ENCODE peak calls at places on chromosomes 11 and 22, in seven cellular contexts. A, N, V, F, E, O and I are unnamed samples.

GRCh38 chr11:111429066-111429506 is 50.0 kb upstream of the POU2AF1 start:
- DNase-seq in E (peak), N (peak), F (peak), A (peak), O (no peak), V (peak), I (peak)

GRCh38 chr11:123197711-123198110 is 2.7 kb upstream of the CLMP start:
- DNase-seq in N (peak), E (peak), O (no peak), F (no peak), A (no peak), V (peak), I (peak)

GRCh38 chr11:69003301-69003865 is 9.7 kb downstream of the MRGPRF start:
- DNase-seq in A (no peak), F (peak), N (no peak), E (no peak), V (no peak), O (no peak), I (no peak)

GRCh38 chr11:107050126-107050525 is 31.9 kb upstream of the GUCY1A2 start:
- DNase-seq in E (no peak), O (no peak), N (no peak), F (no peak), V (no peak), A (no peak), I (no peak)

GRCh38 chr22:11253000-11253511 is 4274.9 kb upstream of the OR11H1 start:
- DNase-seq in V (no peak), F (peak), N (no peak), A (no peak), E (no peak), O (no peak), I (peak)

GRCh38 chr11:75588067-75588481 is 26.0 kb downstream of the SERPINH1 start:
- DNase-seq in N (no peak), O (no peak), F (no peak), A (no peak), V (no peak), E (no peak), I (no peak)

GRCh38 chr22:19517919-19518567 is 6.2 kb downstream of the CLDN5 start:
- DNase-seq in A (no peak), F (no peak), N (no peak), E (no peak), V (no peak), O (no peak), I (no peak)

GRCh38 chr22:24059121-24059520 is 48.0 kb downstream of the CABIN1 start:
- DNase-seq in V (no peak), E (peak), F (no peak), A (no peak), N (peak), O (no peak), I (peak)

GRCh38 chr11:86438685-86439084 is 64.0 kb downstream of the CCDC81 start:
- DNase-seq in E (peak), N (peak), V (peak), A (no peak), F (no peak), O (no peak), I (no peak)

GRCh38 chr11:116379185-116379828 is 393.5 kb downstream of the BUD13 start:
- DNase-seq in O (no peak), A (peak), F (peak), V (peak), N (peak), E (peak), I (peak)

GRCh38 chr22:28450109-28450508 is 229.5 kb downstream of the TTC28 start:
- DNase-seq in F (no peak), V (no peak), A (no peak), N (peak), E (no peak), O (no peak), I (no peak)

GRCh38 chr11:86370922-86371614 is 3.6 kb upstream of the CCDC81 start:
- DNase-seq in V (peak), O (no peak), E (no peak), F (no peak), N (peak), A (no peak), I (peak)

GRCh38 chr11:2825886-2826678 is 59.5 kb downstream of the CDKN1C start:
- DNase-seq in N (peak), A (peak), F (no peak), E (peak), O (peak), V (peak), I (peak)

GRCh38 chr11:72609045-72609444 is 65.2 kb downstream of the PDE2A start:
- DNase-seq in F (no peak), V (peak), N (peak), O (no peak), E (peak), A (no peak), I (peak)

GRCh38 chr22:38881464-38881871 is 9.5 kb upstream of the CBX6 start:
- DNase-seq in V (no peak), F (no peak), N (peak), A (no peak), E (no peak), O (no peak), I (no peak)

GRCh38 chr11:3163241-3163981 is 1.7 kb downstream of the OSBPL5 start:
- DNase-seq in A (no peak), O (no peak), V (peak), F (no peak), N (no peak), E (no peak), I (peak)

GRCh38 chr22:39515266-39516050 is 4.9 kb upstream of the ATF4 start:
- DNase-seq in E (no peak), A (no peak), F (no peak), O (no peak), V (no peak), N (no peak), I (peak)

GRCh38 chr22:49688516-49689254 is 139.0 kb downstream of the BRD1 start:
- DNase-seq in A (no peak), E (no peak), F (peak), O (no peak), V (no peak), N (no peak), I (no peak)

GRCh38 chr11:17930544-17931144 is 82.2 kb downstream of the SERGEF start:
- DNase-seq in N (no peak), V (peak), A (no peak), E (no peak), F (no peak), O (no peak), I (no peak)

GRCh38 chr11:17272823-17273222 is 3.7 kb upstream of the NUCB2 start:
- DNase-seq in O (no peak), E (no peak), V (no peak), F (no peak), N (no peak), A (no peak), I (no peak)

GRCh38 chr11:102837646-102838045 is 5.8 kb downstream of the MMP3 start:
- DNase-seq in F (no peak), N (no peak), E (no peak), V (no peak), A (no peak), O (no peak), I (no peak)

GRCh38 chr11:111186308-111186967 is 59.1 kb upstream of the POU2AF2 start:
- DNase-seq in F (no peak), E (no peak), A (no peak), O (no peak), V (no peak), N (peak), I (no peak)

GRCh38 chr22:36546092-36546804 is 17.3 kb upstream of the EIF3D start:
- DNase-seq in N (peak), E (peak), F (peak), A (peak), V (peak), O (peak), I (peak)

GRCh38 chr11:2586091-2586792 is 113.6 kb downstream of the KCNQ1OT1 start:
- DNase-seq in V (no peak), N (no peak), F (peak), A (no peak), O (no peak), E (no peak), I (no peak)

GRCh38 chr22:37427711-37428635 is 694 bp upstream of the ELFN2 start:
- DNase-seq in V (no peak), E (no peak), N (no peak), F (no peak), O (no peak), A (no peak), I (no peak)

GRCh38 chr22:41096391-41096790 is 4.0 kb downstream of the EP300 start:
- DNase-seq in F (no peak), N (no peak), V (no peak), A (no peak), O (no peak), E (no peak), I (no peak)

GRCh38 chr11:1701041-1701807 is 4.2 kb downstream of the KRTAP5-6 start:
- DNase-seq in V (no peak), N (no peak), F (no peak), A (peak), O (no peak), E (no peak), I (no peak)

GRCh38 chr11:66598993-66599392 is 6.0 kb downstream of the CCS start:
- DNase-seq in O (no peak), A (no peak), E (no peak), V (no peak), F (no peak), N (no peak), I (no peak)

GRCh38 chr11:73143126-73143838 is 1.2 kb upstream of the FCHSD2 start:
- DNase-seq in N (peak), A (no peak), E (peak), V (no peak), F (no peak), O (no peak), I (no peak)

GRCh38 chr22:41917906-41918791 is 3.3 kb upstream of the SHISA8 start:
- DNase-seq in E (peak), A (no peak), O (no peak), V (no peak), F (no peak), N (peak), I (peak)

GRCh38 chr11:127003260-127003981 is 2.9 kb upstream of the KIRREL3 start:
- DNase-seq in A (peak), E (peak), O (no peak), V (peak), F (peak), N (peak), I (peak)

GRCh38 chr11:129281471-129282268 is 89.5 kb upstream of the ARHGAP32 start:
- DNase-seq in O (no peak), E (no peak), N (no peak), V (no peak), F (no peak), A (no peak), I (no peak)

GRCh38 chr11:120208777-120209176 is 2.1 kb upstream of the OAF start:
- DNase-seq in A (no peak), O (no peak), V (no peak), E (peak), F (no peak), N (peak), I (peak)

GRCh38 chr11:44872556-44872955 is 78.1 kb downstream of the TP53I11 start:
- DNase-seq in O (no peak), N (no peak), E (no peak), A (no peak), F (no peak), V (no peak), I (no peak)

GRCh38 chr22:22893891-22894739 is 6.5 kb downstream of the IGLL5 start:
- DNase-seq in E (no peak), O (no peak), A (no peak), N (no peak), F (no peak), V (no peak), I (no peak)

GRCh38 chr11:117582491-117582890 is 214.5 kb downstream of the DSCAML1 start:
- DNase-seq in N (no peak), E (no peak), A (no peak), O (no peak), V (no peak), F (no peak), I (no peak)

GRCh38 chr11:9057032-9057431 is 34.4 kb downstream of the SCUBE2 start:
- DNase-seq in N (peak), A (no peak), F (no peak), O (no peak), V (no peak), E (no peak), I (no peak)

GRCh38 chr11:9057888-9058287 is 33.5 kb downstream of the SCUBE2 start:
- DNase-seq in A (no peak), V (no peak), E (no peak), N (no peak), F (peak), O (no peak), I (no peak)

GRCh38 chr11:9052316-9052715 is 39.1 kb downstream of the SCUBE2 start:
- DNase-seq in N (no peak), F (no peak), V (no peak), A (no peak), E (no peak), O (no peak), I (no peak)

GRCh38 chr11:9056467-9056866 is 34.9 kb downstream of the SCUBE2 start:
- DNase-seq in F (no peak), V (no peak), E (no peak), O (no peak), A (no peak), N (no peak), I (no peak)

GRCh38 chr11:9053631-9054030 is 37.8 kb downstream of the SCUBE2 start:
- DNase-seq in V (no peak), N (peak), A (no peak), E (peak), F (no peak), O (no peak), I (no peak)
- H4K8ac ChIP-seq in V (no peak), N (peak), A (no peak), E (peak), F (no peak), O (no peak), I (no peak)

DNA sequence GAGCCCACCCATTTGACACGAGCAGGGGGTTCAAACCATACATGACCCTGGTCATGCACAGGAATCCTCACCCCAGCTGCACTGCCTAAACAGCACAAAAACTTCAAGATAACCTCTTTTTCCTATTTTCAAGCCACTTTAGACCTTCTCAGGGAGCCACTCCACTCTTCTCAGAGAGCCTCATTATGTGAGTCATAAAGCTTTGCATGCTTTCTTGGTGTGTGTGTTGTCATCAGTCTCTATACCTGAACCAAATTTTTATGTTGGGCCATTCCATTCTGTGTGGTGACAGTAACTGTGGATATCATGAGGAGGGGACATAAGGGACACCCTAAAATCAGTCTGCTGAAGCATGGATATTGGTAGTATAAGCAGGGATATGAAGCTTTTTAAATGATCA is 769.5 kb upstream of the API5 start:
- DNase-seq in N (no peak), E (no peak), V (no peak), O (no peak), F (no peak), A (no peak), I (no peak)
- H4K8ac ChIP-seq in N (no peak), E (no peak), V (peak), O (no peak), F (no peak), A (no peak), I (no peak)

GRCh38 chr11:125070699-125071254 is 7.7 kb downstream of the SLC37A2 start:
- DNase-seq in V (no peak), N (peak), O (no peak), F (no peak), E (peak), A (no peak), I (peak)

GRCh38 chr11:125071408-125071807 is 8.3 kb downstream of the SLC37A2 start:
- DNase-seq in A (no peak), F (peak), O (no peak), E (no peak), N (no peak), V (no peak), I (no peak)

GRCh38 chr11:125069008-125069407 is 5.9 kb downstream of the SLC37A2 start:
- DNase-seq in E (no peak), F (no peak), A (no peak), N (peak), O (no peak), V (no peak), I (no peak)

GRCh38 chr11:125071831-125072209 is 8.7 kb downstream of the SLC37A2 start:
- DNase-seq in N (no peak), V (no peak), E (no peak), A (no peak), O (no peak), F (no peak), I (no peak)

GRCh38 chr11:125069796-125070195 is 6.7 kb downstream of the SLC37A2 start:
- DNase-seq in A (no peak), V (no peak), F (peak), N (peak), E (no peak), O (no peak), I (no peak)
- H4K8ac ChIP-seq in A (no peak), V (no peak), F (no peak), N (peak), E (peak), O (no peak), I (no peak)

GRCh38 chr11:64544616-64545296 is 46.3 kb upstream of the SLC22A12 start:
- DNase-seq in E (no peak), N (no peak), A (no peak), F (no peak), O (no peak), V (no peak), I (peak)

GRCh38 chr11:64545605-64546004 is 45.4 kb upstream of the SLC22A12 start:
- DNase-seq in E (peak), N (peak), V (no peak), F (no peak), A (no peak), O (no peak), I (peak)

GRCh38 chr11:64543818-64544217 is 47.2 kb upstream of the SLC22A12 start:
- DNase-seq in V (no peak), F (no peak), E (no peak), A (no peak), O (no peak), N (no peak), I (no peak)

GRCh38 chr11:64546176-64546575 is 44.8 kb upstream of the SLC22A12 start:
- DNase-seq in E (no peak), V (no peak), F (no peak), A (no peak), O (no peak), N (no peak), I (no peak)

DNA sequence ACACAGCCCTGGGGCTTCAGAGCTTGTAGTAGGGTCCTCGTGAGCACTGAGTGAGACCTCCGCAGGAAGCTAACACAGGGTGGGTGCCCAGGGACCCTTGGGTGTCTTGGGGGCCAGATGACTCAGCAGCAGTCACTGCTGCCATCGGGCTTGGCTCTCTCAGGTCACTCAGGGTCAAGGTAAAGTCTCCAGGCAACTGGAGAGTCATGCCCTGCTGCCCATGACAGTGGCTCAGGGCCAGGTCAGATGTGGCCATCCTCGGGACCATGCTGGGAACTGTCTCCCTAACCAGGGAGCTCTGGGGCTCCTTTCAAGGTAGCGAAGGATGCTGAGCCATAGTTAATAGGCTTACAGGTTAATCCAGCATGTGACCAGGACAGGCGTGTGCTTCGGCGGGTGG is 44.4 kb upstream of the SLC22A12 start:
- DNase-seq in O (no peak), V (no peak), N (no peak), E (no peak), F (no peak), A (no peak), I (no peak)
- H4K8ac ChIP-seq in O (no peak), V (no peak), N (no peak), E (no peak), F (no peak), A (no peak), I (no peak)

GRCh38 chr22:46823248-46823647 is 60.8 kb downstream of the TBC1D22A start:
- DNase-seq in A (no peak), N (no peak), E (no peak), F (no peak), O (no peak), V (no peak), I (no peak)
- H4K8ac ChIP-seq in A (no peak), N (no peak), E (no peak), F (no peak), O (no peak), V (no peak), I (no peak)

GRCh38 chr11:14370496-14370895 is 11.5 kb upstream of the RRAS2 start:
- DNase-seq in V (no peak), N (no peak), O (no peak), E (no peak), A (no peak), F (no peak), I (no peak)
- H4K8ac ChIP-seq in V (no peak), N (no peak), O (no peak), E (no peak), A (no peak), F (no peak), I (no peak)